ENCODE peak calls at places on chromosome 22, in eight cellular contexts. Y, M, G, F, Q, X, O and S are unnamed samples.

GRCh38 chr22:33842421-33843094 is 77.7 kb downstream of the LARGE1 start:
- DNase-seq in Y (no peak), M (no peak), G (peak; percentile 39), F (no peak), Q (no peak), X (no peak), O (no peak), S (no peak)

GRCh38 chr22:41524809-41525449 is 19.3 kb downstream of the POLR3H start:
- DNase-seq in Y (no peak), M (no peak), G (no peak), F (no peak), Q (no peak), X (no peak), O (peak; percentile 29), S (no peak)

GRCh38 chr22:49020314-49020713 is 807.4 kb downstream of the BRD1 start:
- DNase-seq in Y (no peak), M (no peak), G (no peak), F (no peak), Q (no peak), X (no peak), O (no peak), S (no peak)

GRCh38 chr22:24407278-24407665 is 20.1 kb upstream of the ADORA2A start:
- DNase-seq in Y (no peak), M (no peak), G (no peak), F (no peak), Q (no peak), X (no peak), O (no peak), S (no peak)

GRCh38 chr22:48851933-48852549 is 975.6 kb downstream of the BRD1 start:
- DNase-seq in Y (no peak), M (no peak), G (no peak), F (no peak), Q (no peak), X (no peak), O (no peak), S (no peak)

GRCh38 chr22:20434264-20434751 is 3.3 kb downstream of the SCARF2 start:
- DNase-seq in Y (no peak), M (no peak), G (no peak), F (no peak), Q (no peak), X (no peak), O (no peak), S (no peak)

GRCh38 chr22:17954200-17954859 is 70.0 kb downstream of the MICAL3 start:
- DNase-seq in Y (no peak), M (no peak), G (no peak), F (no peak), Q (no peak), X (no peak), O (no peak), S (no peak)

GRCh38 chr22:31084811-31085492 is 3.8 kb downstream of the SMTN start:
- DNase-seq in Y (peak; percentile 89), M (no peak), G (peak; percentile 42), F (peak; percentile 83), Q (peak; percentile 94), X (peak; percentile 87), O (peak; percentile 86), S (no peak)

GRCh38 chr22:23233746-23234408 is 53.6 kb downstream of the BCR start:
- DNase-seq in Y (peak; percentile 50), M (peak; percentile 55), G (no peak), F (no peak), Q (no peak), X (no peak), O (no peak), S (no peak)

GRCh38 chr22:39144101-39144815 is 8.2 kb downstream of the CBX7 start:
- DNase-seq in Y (peak; percentile 39), M (no peak), G (no peak), F (no peak), Q (no peak), X (no peak), O (no peak), S (no peak)

GRCh38 chr22:45843030-45843429 is 133.9 kb downstream of the WNT7B start:
- DNase-seq in Y (no peak), M (no peak), G (no peak), F (no peak), Q (no peak), X (no peak), O (no peak), S (no peak)

GRCh38 chr22:28898233-28898629 is 14.9 kb downstream of the ZNRF3 start:
- DNase-seq in Y (no peak), M (no peak), G (no peak), F (no peak), Q (no peak), X (no peak), O (no peak), S (no peak)

GRCh38 chr22:45199723-45200122 is 36.0 kb downstream of the NUP50 start:
- DNase-seq in Y (no peak), M (no peak), G (no peak), F (no peak), Q (no peak), X (no peak), O (no peak), S (no peak)

GRCh38 chr22:16965083-16965482 is 42.9 kb downstream of the GAB4 start:
- DNase-seq in Y (no peak), M (no peak), G (no peak), F (no peak), Q (no peak), X (no peak), O (no peak), S (no peak)